ENCODE peak calls at places on chromosomes 6 and 20, in eight cellular contexts. One of them, this sample, is unnamed.
A peak's percentile ranks its signal among the peaks of the same experiment; 100 is the strongest.

GRCh38 chr6:153568601-153569000 is 437.5 kb upstream of the RGS17 start:
- DNase-seq in cardiac muscle cell: peak; percentile 40
- DNase-seq in left lung: no peak
- DNase-seq in fibroblast of pulmonary artery: peak; percentile 72
- DNase-seq in fibroblast of lung: peak; percentile 9
- DNase-seq in nephron progenitor cell: no peak
- DNase-seq in progenitor cell of endocrine pancreas: no peak
- DNase-seq in heart left ventricle: no peak
- DNase-seq in this sample: peak; percentile 44

GRCh38 chr20:49937023-49937929 is 1.1 kb downstream of the RNF114 start:
- DNase-seq in cardiac muscle cell: no peak
- DNase-seq in left lung: peak; percentile 30
- DNase-seq in fibroblast of pulmonary artery: no peak
- DNase-seq in fibroblast of lung: peak; percentile 20
- DNase-seq in nephron progenitor cell: no peak
- DNase-seq in progenitor cell of endocrine pancreas: no peak
- DNase-seq in heart left ventricle: no peak
- DNase-seq in this sample: no peak

GRCh38 chr6:99458319-99458718 is 33.2 kb upstream of the PNISR start:
- DNase-seq in cardiac muscle cell: peak; percentile 39
- DNase-seq in left lung: no peak
- DNase-seq in fibroblast of pulmonary artery: peak; percentile 51
- DNase-seq in fibroblast of lung: peak; percentile 20
- DNase-seq in nephron progenitor cell: no peak
- DNase-seq in progenitor cell of endocrine pancreas: no peak
- DNase-seq in heart left ventricle: no peak
- DNase-seq in this sample: peak; percentile 38

GRCh38 chr20:52267418-52267817 is 75.8 kb upstream of the ZFP64 start:
- DNase-seq in cardiac muscle cell: no peak
- DNase-seq in left lung: no peak
- DNase-seq in fibroblast of pulmonary artery: no peak
- DNase-seq in fibroblast of lung: no peak
- DNase-seq in nephron progenitor cell: no peak
- DNase-seq in progenitor cell of endocrine pancreas: no peak
- DNase-seq in heart left ventricle: no peak
- DNase-seq in this sample: no peak

GRCh38 chr6:26296857-26297648 is 67.9 kb upstream of the BTN3A2 start:
- DNase-seq in cardiac muscle cell: no peak
- DNase-seq in left lung: no peak
- DNase-seq in fibroblast of pulmonary artery: no peak
- DNase-seq in fibroblast of lung: peak; percentile 39
- DNase-seq in nephron progenitor cell: no peak
- DNase-seq in progenitor cell of endocrine pancreas: no peak
- DNase-seq in heart left ventricle: no peak
- DNase-seq in this sample: peak; percentile 31

GRCh38 chr6:33979750-33980149 is 166.1 kb downstream of the GRM4 start:
- DNase-seq in cardiac muscle cell: no peak
- DNase-seq in left lung: no peak
- DNase-seq in fibroblast of pulmonary artery: no peak
- DNase-seq in fibroblast of lung: no peak
- DNase-seq in nephron progenitor cell: no peak
- DNase-seq in progenitor cell of endocrine pancreas: no peak
- DNase-seq in heart left ventricle: peak; percentile 10
- DNase-seq in this sample: no peak

GRCh38 chr6:77425676-77426075 is 37.6 kb downstream of the HTR1B start:
- DNase-seq in cardiac muscle cell: peak; percentile 59
- DNase-seq in left lung: no peak
- DNase-seq in fibroblast of pulmonary artery: peak; percentile 50
- DNase-seq in fibroblast of lung: peak; percentile 2
- DNase-seq in nephron progenitor cell: no peak
- DNase-seq in progenitor cell of endocrine pancreas: no peak
- DNase-seq in heart left ventricle: no peak
- DNase-seq in this sample: peak; percentile 25

GRCh38 chr20:53040678-53041674 is 68.8 kb downstream of the TSHZ2 start:
- DNase-seq in cardiac muscle cell: peak; percentile 49
- DNase-seq in left lung: no peak
- DNase-seq in fibroblast of pulmonary artery: no peak
- DNase-seq in fibroblast of lung: peak; percentile 81
- DNase-seq in nephron progenitor cell: no peak
- DNase-seq in progenitor cell of endocrine pancreas: no peak
- DNase-seq in heart left ventricle: peak; percentile 53
- DNase-seq in this sample: peak; percentile 85

GRCh38 chr6:65927141-65927540 is 220.1 kb upstream of the EYS start:
- DNase-seq in cardiac muscle cell: no peak
- DNase-seq in left lung: no peak
- DNase-seq in fibroblast of pulmonary artery: no peak
- DNase-seq in fibroblast of lung: no peak
- DNase-seq in nephron progenitor cell: no peak
- DNase-seq in progenitor cell of endocrine pancreas: no peak
- DNase-seq in heart left ventricle: peak; percentile 26
- DNase-seq in this sample: no peak

GRCh38 chr6:139335447-139336210 is 38.8 kb downstream of the CITED2 start:
- DNase-seq in cardiac muscle cell: no peak
- DNase-seq in left lung: no peak
- DNase-seq in fibroblast of pulmonary artery: no peak
- DNase-seq in fibroblast of lung: no peak
- DNase-seq in nephron progenitor cell: no peak
- DNase-seq in progenitor cell of endocrine pancreas: no peak
- DNase-seq in heart left ventricle: no peak
- DNase-seq in this sample: peak; percentile 9

GRCh38 chr6:31216208-31216898 is 45.9 kb upstream of the POU5F1 start:
- DNase-seq in cardiac muscle cell: no peak
- DNase-seq in left lung: no peak
- DNase-seq in fibroblast of pulmonary artery: no peak
- DNase-seq in fibroblast of lung: no peak
- DNase-seq in nephron progenitor cell: no peak
- DNase-seq in progenitor cell of endocrine pancreas: no peak
- DNase-seq in heart left ventricle: no peak
- DNase-seq in this sample: no peak

GRCh38 chr6:89412071-89413005 is at the start of gene RRAGD:
- DNase-seq in cardiac muscle cell: peak; percentile 12
- DNase-seq in left lung: peak; percentile 90
- DNase-seq in fibroblast of pulmonary artery: no peak
- DNase-seq in fibroblast of lung: no peak
- DNase-seq in nephron progenitor cell: peak; percentile 72
- DNase-seq in progenitor cell of endocrine pancreas: peak; percentile 37
- DNase-seq in heart left ventricle: peak; percentile 84
- DNase-seq in this sample: no peak

GRCh38 chr6:81753709-81754678 is 1.5 kb upstream of the TENT5A start:
- DNase-seq in cardiac muscle cell: peak; percentile 71
- DNase-seq in left lung: peak; percentile 91
- DNase-seq in fibroblast of pulmonary artery: peak; percentile 68
- DNase-seq in fibroblast of lung: peak; percentile 52
- DNase-seq in nephron progenitor cell: peak; percentile 73
- DNase-seq in progenitor cell of endocrine pancreas: peak; percentile 61
- DNase-seq in heart left ventricle: peak; percentile 92
- DNase-seq in this sample: peak; percentile 50

GRCh38 chr6:36516559-36516958 is 30.7 kb downstream of the STK38 start:
- DNase-seq in cardiac muscle cell: no peak
- DNase-seq in left lung: no peak
- DNase-seq in fibroblast of pulmonary artery: no peak
- DNase-seq in fibroblast of lung: no peak
- DNase-seq in nephron progenitor cell: no peak
- DNase-seq in progenitor cell of endocrine pancreas: no peak
- DNase-seq in heart left ventricle: no peak
- DNase-seq in this sample: no peak

GRCh38 chr6:160430741-160431140 is 82.6 kb downstream of the SLC22A3 start:
- DNase-seq in cardiac muscle cell: peak; percentile 57
- DNase-seq in left lung: no peak
- DNase-seq in fibroblast of pulmonary artery: peak; percentile 64
- DNase-seq in fibroblast of lung: no peak
- DNase-seq in nephron progenitor cell: no peak
- DNase-seq in progenitor cell of endocrine pancreas: no peak
- DNase-seq in heart left ventricle: no peak
- DNase-seq in this sample: no peak

GRCh38 chr6:123804771-123805540 is 1.3 kb downstream of the NKAIN2 start:
- DNase-seq in cardiac muscle cell: no peak
- DNase-seq in left lung: no peak
- DNase-seq in fibroblast of pulmonary artery: no peak
- DNase-seq in fibroblast of lung: no peak
- DNase-seq in nephron progenitor cell: no peak
- DNase-seq in progenitor cell of endocrine pancreas: no peak
- DNase-seq in heart left ventricle: no peak
- DNase-seq in this sample: no peak

GRCh38 chr20:23661002-23661429 is 23.3 kb upstream of the CST3 start:
- DNase-seq in cardiac muscle cell: no peak
- DNase-seq in left lung: no peak
- DNase-seq in fibroblast of pulmonary artery: no peak
- DNase-seq in fibroblast of lung: no peak
- DNase-seq in nephron progenitor cell: no peak
- DNase-seq in progenitor cell of endocrine pancreas: no peak
- DNase-seq in heart left ventricle: no peak
- DNase-seq in this sample: no peak

GRCh38 chr6:167825759-167826229 is 917 bp upstream of the AFDN start:
- DNase-seq in cardiac muscle cell: peak; percentile 70
- DNase-seq in left lung: peak; percentile 61
- DNase-seq in fibroblast of pulmonary artery: peak; percentile 49
- DNase-seq in fibroblast of lung: peak; percentile 28
- DNase-seq in nephron progenitor cell: peak; percentile 75
- DNase-seq in progenitor cell of endocrine pancreas: peak; percentile 57
- DNase-seq in heart left ventricle: no peak
- DNase-seq in this sample: peak; percentile 55

GRCh38 chr6:24537082-24537699 is 42.4 kb downstream of the ALDH5A1 start:
- DNase-seq in cardiac muscle cell: no peak
- DNase-seq in left lung: no peak
- DNase-seq in fibroblast of pulmonary artery: no peak
- DNase-seq in fibroblast of lung: peak; percentile 52
- DNase-seq in nephron progenitor cell: no peak
- DNase-seq in progenitor cell of endocrine pancreas: no peak
- DNase-seq in heart left ventricle: no peak
- DNase-seq in this sample: no peak

GRCh38 chr20:63769891-63770474 is 30.4 kb downstream of the SLC2A4RG start:
- DNase-seq in cardiac muscle cell: no peak
- DNase-seq in left lung: no peak
- DNase-seq in fibroblast of pulmonary artery: no peak
- DNase-seq in fibroblast of lung: no peak
- DNase-seq in nephron progenitor cell: no peak
- DNase-seq in progenitor cell of endocrine pancreas: no peak
- DNase-seq in heart left ventricle: peak; percentile 61
- DNase-seq in this sample: no peak

GRCh38 chr20:31555203-31555602 is 41.0 kb downstream of the HM13 start:
- DNase-seq in cardiac muscle cell: no peak
- DNase-seq in left lung: no peak
- DNase-seq in fibroblast of pulmonary artery: no peak
- DNase-seq in fibroblast of lung: no peak
- DNase-seq in nephron progenitor cell: no peak
- DNase-seq in progenitor cell of endocrine pancreas: no peak
- DNase-seq in heart left ventricle: no peak
- DNase-seq in this sample: no peak

GRCh38 chr6:25788305-25788922 is 33.9 kb downstream of the SLC17A4 start:
- DNase-seq in cardiac muscle cell: peak; percentile 75
- DNase-seq in left lung: no peak
- DNase-seq in fibroblast of pulmonary artery: peak; percentile 74
- DNase-seq in fibroblast of lung: peak; percentile 10
- DNase-seq in nephron progenitor cell: peak; percentile 28
- DNase-seq in progenitor cell of endocrine pancreas: no peak
- DNase-seq in heart left ventricle: no peak
- DNase-seq in this sample: peak; percentile 77

GRCh38 chr6:15631380-15631913 is 31.4 kb downstream of the DTNBP1 start:
- DNase-seq in cardiac muscle cell: no peak
- DNase-seq in left lung: no peak
- DNase-seq in fibroblast of pulmonary artery: no peak
- DNase-seq in fibroblast of lung: no peak
- DNase-seq in nephron progenitor cell: no peak
- DNase-seq in progenitor cell of endocrine pancreas: no peak
- DNase-seq in heart left ventricle: no peak
- DNase-seq in this sample: no peak

GRCh38 chr6:78538002-78538401 is 329.3 kb upstream of the IRAK1BP1 start:
- DNase-seq in cardiac muscle cell: peak; percentile 6
- DNase-seq in left lung: no peak
- DNase-seq in fibroblast of pulmonary artery: peak; percentile 21
- DNase-seq in fibroblast of lung: peak; percentile 55
- DNase-seq in nephron progenitor cell: no peak
- DNase-seq in progenitor cell of endocrine pancreas: no peak
- DNase-seq in heart left ventricle: no peak
- DNase-seq in this sample: peak; percentile 2

GRCh38 chr6:142225115-142225514 is 76.7 kb upstream of the ADGRG6 start:
- DNase-seq in cardiac muscle cell: no peak
- DNase-seq in left lung: no peak
- DNase-seq in fibroblast of pulmonary artery: no peak
- DNase-seq in fibroblast of lung: no peak
- DNase-seq in nephron progenitor cell: no peak
- DNase-seq in progenitor cell of endocrine pancreas: no peak
- DNase-seq in heart left ventricle: no peak
- DNase-seq in this sample: no peak

GRCh38 chr20:19726126-19726525 is 31.9 kb upstream of the RIN2 start:
- DNase-seq in cardiac muscle cell: peak; percentile 28
- DNase-seq in left lung: no peak
- DNase-seq in fibroblast of pulmonary artery: peak; percentile 40
- DNase-seq in fibroblast of lung: peak; percentile 49
- DNase-seq in nephron progenitor cell: no peak
- DNase-seq in progenitor cell of endocrine pancreas: no peak
- DNase-seq in heart left ventricle: no peak
- DNase-seq in this sample: peak; percentile 34

GRCh38 chr6:145842693-145843546 is 28.3 kb upstream of the FBXO30 start:
- DNase-seq in cardiac muscle cell: peak; percentile 72
- DNase-seq in left lung: no peak
- DNase-seq in fibroblast of pulmonary artery: peak; percentile 82
- DNase-seq in fibroblast of lung: no peak
- DNase-seq in nephron progenitor cell: no peak
- DNase-seq in progenitor cell of endocrine pancreas: no peak
- DNase-seq in heart left ventricle: no peak
- DNase-seq in this sample: peak; percentile 39

GRCh38 chr20:37897008-37897548 is 5.8 kb upstream of the VSTM2L start:
- DNase-seq in cardiac muscle cell: peak; percentile 76
- DNase-seq in left lung: no peak
- DNase-seq in fibroblast of pulmonary artery: peak; percentile 33
- DNase-seq in fibroblast of lung: no peak
- DNase-seq in nephron progenitor cell: peak; percentile 48
- DNase-seq in progenitor cell of endocrine pancreas: no peak
- DNase-seq in heart left ventricle: no peak
- DNase-seq in this sample: no peak
- TF ChIP-seq CTCF in cardiac muscle cell: peak; percentile 52
- TF ChIP-seq CTCF in left lung: no peak
- TF ChIP-seq CTCF in fibroblast of pulmonary artery: peak; percentile 40
- TF ChIP-seq CTCF in fibroblast of lung: peak; percentile 39
- TF ChIP-seq CTCF in nephron progenitor cell: peak; percentile 40
- TF ChIP-seq CTCF in progenitor cell of endocrine pancreas: peak; percentile 50
- TF ChIP-seq CTCF in heart left ventricle: peak; percentile 35
- TF ChIP-seq CTCF in this sample: no peak

GRCh38 chr6:143592335-143592734 is 80.8 kb upstream of the FUCA2 start:
- DNase-seq in cardiac muscle cell: no peak
- DNase-seq in left lung: no peak
- DNase-seq in fibroblast of pulmonary artery: no peak
- DNase-seq in fibroblast of lung: no peak
- DNase-seq in nephron progenitor cell: no peak
- DNase-seq in progenitor cell of endocrine pancreas: no peak
- DNase-seq in heart left ventricle: no peak
- DNase-seq in this sample: peak; percentile 47
- TF ChIP-seq CTCF in cardiac muscle cell: peak; percentile 30
- TF ChIP-seq CTCF in left lung: peak; percentile 35
- TF ChIP-seq CTCF in fibroblast of pulmonary artery: peak; percentile 22
- TF ChIP-seq CTCF in fibroblast of lung: peak; percentile 37
- TF ChIP-seq CTCF in nephron progenitor cell: peak; percentile 26
- TF ChIP-seq CTCF in progenitor cell of endocrine pancreas: peak; percentile 40
- TF ChIP-seq CTCF in heart left ventricle: peak; percentile 28
- TF ChIP-seq CTCF in this sample: peak; percentile 35

GRCh38 chr20:16904751-16905150 is 156.6 kb downstream of the OTOR start:
- DNase-seq in cardiac muscle cell: no peak
- DNase-seq in left lung: no peak
- DNase-seq in fibroblast of pulmonary artery: no peak
- DNase-seq in fibroblast of lung: no peak
- DNase-seq in nephron progenitor cell: no peak
- DNase-seq in progenitor cell of endocrine pancreas: no peak
- DNase-seq in heart left ventricle: no peak
- DNase-seq in this sample: peak; percentile 25
- TF ChIP-seq CTCF in cardiac muscle cell: no peak
- TF ChIP-seq CTCF in left lung: no peak
- TF ChIP-seq CTCF in fibroblast of pulmonary artery: no peak
- TF ChIP-seq CTCF in fibroblast of lung: no peak
- TF ChIP-seq CTCF in nephron progenitor cell: no peak
- TF ChIP-seq CTCF in progenitor cell of endocrine pancreas: no peak
- TF ChIP-seq CTCF in heart left ventricle: no peak
- TF ChIP-seq CTCF in this sample: no peak

GRCh38 chr6:14499804-14500203 is 382.2 kb downstream of the CD83 start:
- DNase-seq in cardiac muscle cell: peak; percentile 70
- DNase-seq in left lung: no peak
- DNase-seq in fibroblast of pulmonary artery: peak; percentile 78
- DNase-seq in fibroblast of lung: peak; percentile 91
- DNase-seq in nephron progenitor cell: peak; percentile 26
- DNase-seq in progenitor cell of endocrine pancreas: no peak
- DNase-seq in heart left ventricle: no peak
- DNase-seq in this sample: no peak
- TF ChIP-seq CTCF in cardiac muscle cell: no peak
- TF ChIP-seq CTCF in left lung: no peak
- TF ChIP-seq CTCF in fibroblast of pulmonary artery: no peak
- TF ChIP-seq CTCF in fibroblast of lung: no peak
- TF ChIP-seq CTCF in nephron progenitor cell: no peak
- TF ChIP-seq CTCF in progenitor cell of endocrine pancreas: no peak
- TF ChIP-seq CTCF in heart left ventricle: no peak
- TF ChIP-seq CTCF in this sample: no peak